ENCODE peak calls at places on chromosomes 4 and X, in six cellular contexts. D, V, U, A, G and Q are unnamed samples.

GRCh38 chr4:2287594-2287915 is 25.6 kb upstream of the MXD4 start:
- DNase-seq in D (no peak), V (no peak), U (peak), A (no peak), G (peak), Q (no peak)

GRCh38 chr4:71389149-71389840 is 50.5 kb downstream of the SLC4A4 start:
- DNase-seq in D (no peak), V (peak), U (no peak), A (no peak), G (no peak), Q (no peak)

GRCh38 chr4:566035-566434 is 10.1 kb downstream of the TMEM271 start:
- DNase-seq in D (no peak), V (no peak), U (no peak), A (no peak), G (no peak), Q (no peak)

GRCh38 chr4:110830461-110830860 is 207.6 kb upstream of the PITX2 start:
- DNase-seq in D (no peak), V (no peak), U (no peak), A (no peak), G (no peak), Q (no peak)

GRCh38 chr4:150240011-150240410 is 161.8 kb downstream of the DCLK2 start:
- DNase-seq in D (no peak), V (no peak), U (no peak), A (no peak), G (no peak), Q (no peak)

GRCh38 chrX:69389221-69389620 is 114.9 kb upstream of the NALF2 start:
- DNase-seq in D (no peak), V (no peak), U (no peak), A (no peak), G (no peak), Q (no peak)

GRCh38 chrX:24027985-24028384 is 999 bp upstream of the KLHL15 start:
- DNase-seq in D (no peak), V (no peak), U (no peak), A (no peak), G (no peak), Q (no peak)

GRCh38 chrX:100719139-100719538 is 12.8 kb downstream of the SYTL4 start:
- DNase-seq in D (no peak), V (no peak), U (no peak), A (no peak), G (no peak), Q (no peak)

GRCh38 chrX:54496936-54497335 is 902 bp upstream of the FGD1 start:
- DNase-seq in D (no peak), V (no peak), U (no peak), A (no peak), G (no peak), Q (no peak)

GRCh38 chrX:1336331-1337143 is at the start of gene IL3RA:
- DNase-seq in D (no peak), V (peak), U (no peak), A (no peak), G (peak), Q (peak)

GRCh38 chrX:119218198-119218597 is 17.9 kb upstream of the PGRMC1 start:
- DNase-seq in D (no peak), V (peak), U (no peak), A (no peak), G (no peak), Q (no peak)

GRCh38 chrX:14915596-14915995 is 42.4 kb downstream of the MOSPD2 start:
- DNase-seq in D (no peak), V (no peak), U (no peak), A (no peak), G (no peak), Q (no peak)

GRCh38 chr4:148998719-148999118 is 556.5 kb upstream of the NR3C2 start:
- DNase-seq in D (no peak), V (peak), U (peak), A (peak), G (no peak), Q (no peak)

GRCh38 chr4:168308912-168309311 is 9.6 kb downstream of the DDX60 start:
- DNase-seq in D (no peak), V (no peak), U (no peak), A (no peak), G (no peak), Q (no peak)

GRCh38 chr4:69977582-69977981 is 12.1 kb upstream of the CSN2 start:
- DNase-seq in D (no peak), V (no peak), U (no peak), A (no peak), G (no peak), Q (no peak)

GRCh38 chrX:38312436-38312835 is 14.9 kb downstream of the RPGR start:
- DNase-seq in D (no peak), V (peak), U (no peak), A (no peak), G (no peak), Q (no peak)

GRCh38 chr4:110487873-110488272 is 11.9 kb downstream of the ENPEP start:
- DNase-seq in D (no peak), V (peak), U (no peak), A (no peak), G (no peak), Q (no peak)

GRCh38 chr4:38765391-38765790 is 17.4 kb downstream of the TLR10 start:
- DNase-seq in D (no peak), V (peak), U (no peak), A (no peak), G (no peak), Q (no peak)

GRCh38 chr4:95908806-95909205 is 68.9 kb downstream of the PDHA2 start:
- DNase-seq in D (no peak), V (no peak), U (no peak), A (no peak), G (no peak), Q (no peak)

GRCh38 chrX:129318375-129318774 is 204.9 kb downstream of the SMARCA1 start:
- DNase-seq in D (no peak), V (peak), U (peak), A (peak), G (no peak), Q (no peak)

GRCh38 chr4:144683516-144683915 is 37.6 kb downstream of the HHIP start:
- DNase-seq in D (no peak), V (no peak), U (no peak), A (no peak), G (no peak), Q (no peak)

GRCh38 chr4:2256781-2257191 is 5.1 kb downstream of the MXD4 start:
- DNase-seq in D (peak), V (no peak), U (no peak), A (no peak), G (peak), Q (no peak)

GRCh38 chr4:86855572-86855971 is 6.4 kb upstream of the SLC10A6 start:
- DNase-seq in D (no peak), V (peak), U (no peak), A (no peak), G (no peak), Q (no peak)

GRCh38 chrX:110180176-110180927 is 137.5 kb downstream of the AMMECR1 start:
- DNase-seq in D (no peak), V (peak), U (peak), A (no peak), G (no peak), Q (no peak)

GRCh38 chrX:7110821-7111276 is 36.7 kb upstream of the STS start:
- DNase-seq in D (no peak), V (peak), U (no peak), A (no peak), G (no peak), Q (no peak)

GRCh38 chr4:1939664-1940509 is 68.7 kb downstream of the NSD2 start:
- DNase-seq in D (no peak), V (peak), U (no peak), A (no peak), G (no peak), Q (no peak)

GRCh38 chr4:174828845-174829701 is at the start of gene GLRA3:
- DNase-seq in D (peak), V (peak), U (peak), A (peak), G (peak), Q (peak)

GRCh38 chr4:29983890-29984289 is 736.3 kb upstream of the PCDH7 start:
- DNase-seq in D (no peak), V (no peak), U (no peak), A (no peak), G (no peak), Q (no peak)

GRCh38 chr4:2343476-2343875 is 75.0 kb downstream of the ZFYVE28 start:
- DNase-seq in D (no peak), V (no peak), U (no peak), A (no peak), G (peak), Q (peak)

GRCh38 chrX:40933132-40934078 is 151.8 kb upstream of the USP9X start:
- DNase-seq in D (no peak), V (peak), U (no peak), A (peak), G (no peak), Q (no peak)

GRCh38 chrX:149453030-149453429 is 52.1 kb downstream of the IDS start:
- DNase-seq in D (no peak), V (peak), U (no peak), A (no peak), G (no peak), Q (no peak)

GRCh38 chr4:151807220-151807619 is 46.4 kb upstream of the GATB start:
- DNase-seq in D (no peak), V (peak), U (peak), A (no peak), G (no peak), Q (no peak)